ENCODE peak calls at places on chromosomes 7 and 10, in seven cellular contexts. C is lung microvascular endothelial cell; Y is HEK293T; U is memory B cell; A is naive thymus-derived CD8-positive, alpha-beta T cell; I is GM12865; S is iris pigment epithelial cell. Z is an unnamed sample.

GRCh38 chr7:8931906-8932646 is 498.7 kb downstream of the NXPH1 start:
- DNase-seq in Y (no peak), A (no peak), I (no peak), S (no peak), U (no peak), C (no peak), Z (no peak)

GRCh38 chr7:100688593-100688860 is 5.5 kb downstream of the GIGYF1 start:
- DNase-seq in I (no peak), S (no peak), U (no peak), A (no peak), C (no peak), Y (no peak), Z (no peak)

GRCh38 chr7:19016140-19016539 is 101.3 kb downstream of the TWIST1 start:
- DNase-seq in Y (no peak), U (no peak), C (no peak), A (no peak), S (peak; percentile 80), I (no peak), Z (no peak)

GRCh38 chr10:114638874-114639625 is 19.0 kb downstream of the ABLIM1 start:
- DNase-seq in I (peak; percentile 13), S (peak; percentile 94), U (no peak), A (no peak), Y (no peak), C (peak; percentile 90), Z (no peak)

GRCh38 chr10:22824520-22824919 is 103.3 kb upstream of the ARMC3 start:
- DNase-seq in S (no peak), I (no peak), Y (no peak), U (no peak), C (no peak), A (no peak), Z (no peak)

GRCh38 chr10:35339946-35340345 is 3.6 kb downstream of the CCNY start:
- DNase-seq in U (no peak), S (no peak), Y (no peak), C (no peak), A (no peak), I (peak; percentile 77), Z (no peak)

GRCh38 chr10:97584060-97584797 is at the start of gene HOGA1:
- DNase-seq in I (peak; percentile 38), U (no peak), Y (peak; percentile 53), C (peak; percentile 81), S (peak; percentile 51), A (no peak), Z (no peak)

GRCh38 chr10:59851864-59852263 is 54.5 kb downstream of the CCDC6 start:
- DNase-seq in I (no peak), C (no peak), U (no peak), Y (no peak), A (no peak), S (no peak), Z (no peak)

GRCh38 chr10:103510046-103510685 is 16.7 kb downstream of the NEURL1 start:
- DNase-seq in Y (peak; percentile 3), I (no peak), U (no peak), A (no peak), C (no peak), S (no peak), Z (no peak)

GRCh38 chr10:11024596-11024995 is 6.9 kb downstream of the CELF2 start:
- DNase-seq in U (no peak), A (no peak), S (peak; percentile 55), Y (no peak), I (no peak), C (peak; percentile 12), Z (no peak)

GRCh38 chr10:37704566-37704965 is 152.8 kb downstream of the ZNF248 start:
- DNase-seq in U (no peak), Y (no peak), A (no peak), S (no peak), C (no peak), I (no peak), Z (no peak)

GRCh38 chr7:102063736-102064135 is 222.9 kb upstream of the SH2B2 start:
- DNase-seq in C (no peak), S (peak; percentile 54), I (no peak), A (no peak), U (no peak), Y (peak; percentile 28), Z (peak; percentile 35)

GRCh38 chr7:98123073-98123696 is 16.5 kb downstream of the LMTK2 start:
- DNase-seq in C (no peak), U (no peak), S (no peak), A (no peak), I (no peak), Y (no peak), Z (no peak)

GRCh38 chr10:87734987-87735827 is 75.5 kb downstream of the PAPSS2 start:
- DNase-seq in S (peak; percentile 47), A (no peak), Y (peak; percentile 65), C (peak; percentile 72), U (no peak), I (peak; percentile 54), Z (peak; percentile 22)

GRCh38 chr7:115230882-115231508 is 309.1 kb downstream of the MDFIC start:
- DNase-seq in S (peak; percentile 92), Y (no peak), C (peak; percentile 86), U (no peak), A (no peak), I (peak; percentile 4), Z (no peak)

GRCh38 chr7:103075337-103075918 is 488 bp downstream of the ARMC10 start:
- DNase-seq in I (peak; percentile 83), Y (peak; percentile 37), U (no peak), A (peak; percentile 71), C (peak; percentile 57), S (peak; percentile 77), Z (peak; percentile 56)

GRCh38 chr7:4102231-4102841 is 579.8 kb upstream of the FOXK1 start:
- DNase-seq in C (peak; percentile 32), S (no peak), I (no peak), Y (no peak), U (no peak), A (no peak), Z (no peak)

GRCh38 chr7:1742555-1743303 is 72.7 kb downstream of the ELFN1 start:
- DNase-seq in A (peak; percentile 51), C (peak; percentile 65), S (peak; percentile 33), I (no peak), Y (peak; percentile 52), U (no peak), Z (peak; percentile 54)

GRCh38 chr10:124403548-124403947 is 15.2 kb downstream of the OAT start:
- DNase-seq in I (peak; percentile 87), Y (peak; percentile 78), A (peak; percentile 25), C (peak; percentile 87), S (peak; percentile 84), U (no peak), Z (no peak)

GRCh38 chr7:56023500-56023899 is 27.7 kb downstream of the PSPH start:
- DNase-seq in I (no peak), C (no peak), U (no peak), S (no peak), A (no peak), Y (no peak), Z (no peak)

GRCh38 chr7:151201751-151202150 is 8.5 kb downstream of the H2BK1 start:
- DNase-seq in C (no peak), Y (no peak), S (no peak), I (no peak), U (no peak), A (no peak), Z (no peak)

GRCh38 chr10:71236286-71236685 is 23.9 kb downstream of the UNC5B start:
- DNase-seq in Y (peak; percentile 71), C (no peak), A (no peak), I (no peak), S (no peak), U (no peak), Z (peak; percentile 7)

GRCh38 chr10:116470768-116471415 is 43.2 kb downstream of the PNLIPRP3 start:
- DNase-seq in U (no peak), S (peak; percentile 3), Y (peak; percentile 60), A (no peak), C (peak; percentile 53), I (no peak), Z (peak; percentile 53)

GRCh38 chr10:117552156-117552620 is 9.6 kb downstream of the EMX2 start:
- DNase-seq in S (peak; percentile 42), Y (no peak), C (no peak), A (no peak), U (no peak), I (no peak), Z (no peak)

GRCh38 chr7:52463341-52463740 is 572.1 kb upstream of the POM121L12 start:
- DNase-seq in I (no peak), S (no peak), Y (no peak), U (no peak), A (no peak), C (peak; percentile 15), Z (no peak)

GRCh38 chr7:149257146-149257545 is 4.8 kb upstream of the ZNF783 start:
- DNase-seq in S (peak; percentile 36), Y (no peak), C (no peak), I (no peak), U (no peak), A (no peak), Z (no peak)

GRCh38 chr7:149686001-149686400 is 87.4 kb downstream of the ZNF467 start:
- DNase-seq in U (no peak), I (no peak), Y (no peak), A (no peak), S (peak; percentile 89), C (no peak), Z (no peak)

GRCh38 chr10:44858988-44859387 is 52.1 kb upstream of the TMEM72 start:
- DNase-seq in A (no peak), Y (no peak), S (no peak), C (no peak), I (no peak), U (no peak), Z (no peak)

GRCh38 chr7:30510124-30511074 is 5.8 kb upstream of the GGCT start:
- DNase-seq in S (peak; percentile 55), A (no peak), I (peak; percentile 50), Y (peak; percentile 28), U (no peak), C (peak; percentile 70), Z (peak; percentile 27)

GRCh38 chr10:104342941-104343411 is 4.7 kb upstream of the ITPRIP start:
- DNase-seq in A (no peak), I (no peak), Y (no peak), S (no peak), C (peak; percentile 95), U (no peak), Z (no peak)